ENCODE peak calls at places on chromosomes 11 and 22, in six cellular contexts. M is activated CD8-positive, alpha-beta memory T cell treated with anti-CD3 and anti-CD28 coated beads for 24 hours; B is fibroblast of villous mesenchyme; E is endothelial cell; K is activated effector memory CD4-positive, alpha-beta T cell treated with anti-CD3 and anti-CD28 coated beads, Interleukin-2, amount 50 U/mL, for 16 hours; J is NCI-H2029. X is an unnamed sample.
A peak's percentile ranks its signal among the peaks of the same experiment; 100 is the strongest.

GRCh38 chr11:117477721-117478120 is 150.1 kb downstream of the CEP164 start:
- DNase-seq in E (no peak), M (no peak), K (no peak), J (no peak), B (no peak), X (no peak)

GRCh38 chr11:10742460-10743208 is 8.4 kb upstream of the CTR9 start:
- DNase-seq in E (no peak), B (peak; percentile 91), M (no peak), K (peak; percentile 70), J (no peak), X (no peak)

GRCh38 chr11:60852060-60852638 is 3.6 kb downstream of the PTGDR2 start:
- DNase-seq in M (no peak), B (no peak), E (no peak), K (no peak), J (no peak), X (no peak)

GRCh38 chr11:14262271-14262846 is 96.6 kb downstream of the RRAS2 start:
- DNase-seq in J (no peak), E (no peak), K (no peak), M (no peak), B (no peak), X (no peak)

GRCh38 chr11:86804871-86805415 is 4.6 kb downstream of the PRSS23 start:
- DNase-seq in K (no peak), B (no peak), J (no peak), E (no peak), M (no peak), X (no peak)

GRCh38 chr22:36010913-36011312 is 17.7 kb downstream of the RBFOX2 start:
- DNase-seq in E (no peak), J (no peak), K (no peak), M (no peak), B (peak; percentile 89), X (no peak)

GRCh38 chr11:60528934-60529333 is 13.7 kb downstream of the MS4A13 start:
- DNase-seq in J (no peak), K (no peak), B (no peak), M (no peak), E (no peak), X (no peak)

GRCh38 chr11:61369372-61370348 is 7.5 kb downstream of the TMEM138 start:
- DNase-seq in B (peak; percentile 97), M (no peak), E (no peak), K (no peak), J (no peak), X (no peak)

GRCh38 chr11:95922536-95923440 is 1.1 kb downstream of the MTMR2 start:
- DNase-seq in J (no peak), M (no peak), K (no peak), B (no peak), E (no peak), X (no peak)

GRCh38 chr11:37817727-37818270 is 1219.8 kb upstream of the RAG2 start:
- DNase-seq in E (no peak), K (no peak), J (no peak), M (no peak), B (no peak), X (no peak)

GRCh38 chr11:123241874-123242538 is 47.0 kb upstream of the CLMP start:
- DNase-seq in E (no peak), M (no peak), K (no peak), B (no peak), J (no peak), X (no peak)

GRCh38 chr11:13098067-13098466 is 89.0 kb downstream of the RASSF10 start:
- DNase-seq in J (peak; percentile 68), E (no peak), K (no peak), B (no peak), M (no peak), X (no peak)

GRCh38 chr11:19326499-19326898 is 85.8 kb upstream of the E2F8 start:
- DNase-seq in K (no peak), E (no peak), J (no peak), M (no peak), B (peak; percentile 42), X (no peak)

GRCh38 chr11:991711-992307 is 44.7 kb downstream of the MUC6 start:
- DNase-seq in J (no peak), K (no peak), B (no peak), M (no peak), E (no peak), X (no peak)

GRCh38 chr22:50473855-50474671 is 772 bp downstream of the SBF1 start:
- DNase-seq in M (peak; percentile 72), K (peak; percentile 74), B (peak; percentile 60), E (peak; percentile 48), J (no peak), X (no peak)

GRCh38 chr11:83285771-83286528 is at the start of gene CCDC90B:
- DNase-seq in K (peak; percentile 98), B (peak; percentile 97), J (peak; percentile 95), M (peak; percentile 98), E (peak; percentile 85), X (peak; percentile 91)

GRCh38 chr22:48424661-48425060 is 1403.0 kb downstream of the BRD1 start:
- DNase-seq in M (no peak), E (no peak), K (peak; percentile 41), J (no peak), B (no peak), X (no peak)

GRCh38 chr22:36536717-36537116 is 7.8 kb upstream of the EIF3D start:
- DNase-seq in E (no peak), B (no peak), M (no peak), J (peak; percentile 85), K (no peak), X (no peak)

GRCh38 chr11:15629690-15630321 is 515.1 kb downstream of the INSC start:
- DNase-seq in B (peak; percentile 42), J (peak; percentile 13), K (no peak), M (no peak), E (peak; percentile 56), X (no peak)

GRCh38 chr11:118139578-118139977 is 13.0 kb downstream of the SCN4B start:
- DNase-seq in B (no peak), K (no peak), M (no peak), J (no peak), E (no peak), X (no peak)

GRCh38 chr22:46402505-46402904 is 67.0 kb downstream of the TRMU start:
- DNase-seq in E (no peak), M (no peak), J (no peak), K (no peak), B (no peak), X (no peak)

GRCh38 chr11:75186999-75187398 is 36.1 kb downstream of the SLCO2B1 start:
- DNase-seq in K (no peak), B (no peak), M (no peak), J (no peak), E (no peak), X (no peak)

GRCh38 chr22:48370508-48371325 is 1457.0 kb downstream of the BRD1 start:
- DNase-seq in J (no peak), E (no peak), K (peak; percentile 42), M (no peak), B (no peak), X (peak; percentile 47)

GRCh38 chr11:2198621-2199365 is 27.2 kb upstream of the TH start:
- DNase-seq in B (no peak), K (no peak), E (no peak), M (no peak), J (no peak), X (no peak)

GRCh38 chr11:27241316-27242122 is 121.5 kb downstream of the CCDC34 start:
- DNase-seq in B (peak; percentile 14), J (no peak), M (no peak), E (no peak), K (no peak), X (no peak)

GRCh38 chr11:16924826-16925494 is 89.3 kb downstream of the PLEKHA7 start:
- DNase-seq in J (no peak), M (peak; percentile 59), E (peak; percentile 27), B (peak; percentile 22), K (no peak), X (peak; percentile 78)

GRCh38 chr11:57546869-57547518 is 9.6 kb downstream of the SMTNL1 start:
- DNase-seq in E (no peak), J (no peak), K (no peak), M (no peak), B (peak; percentile 21), X (no peak)

GRCh38 chr22:46110215-46110614 is 40.1 kb upstream of the PPARA start:
- DNase-seq in M (no peak), B (peak; percentile 53), K (no peak), J (no peak), E (no peak), X (no peak)

GRCh38 chr22:43891360-43892182 is at the start of gene PNPLA5:
- DNase-seq in B (no peak), K (peak; percentile 67), M (peak; percentile 62), E (no peak), J (no peak), X (no peak)

GRCh38 chr11:71370895-71371673 is 77.1 kb downstream of the DHCR7 start:
- DNase-seq in B (no peak), M (no peak), E (no peak), J (no peak), K (no peak), X (no peak)

GRCh38 chr11:61489833-61490585 is 18.5 kb upstream of the LRRC10B start:
- DNase-seq in K (no peak), J (peak; percentile 61), E (no peak), B (no peak), M (no peak), X (no peak)

GRCh38 chr11:12762283-12762682 is 88.1 kb downstream of the TEAD1 start:
- DNase-seq in M (no peak), K (no peak), E (no peak), B (peak; percentile 40), J (no peak), X (no peak)

GRCh38 chr22:39622881-39623367 is 52.4 kb downstream of the CACNA1I start:
- DNase-seq in E (peak; percentile 82), K (peak; percentile 88), J (no peak), M (peak; percentile 88), B (peak; percentile 23), X (peak; percentile 83)

GRCh38 chr11:70364745-70365535 is 33.4 kb upstream of the CTTN start:
- DNase-seq in K (peak; percentile 83), E (no peak), M (peak; percentile 86), B (no peak), J (no peak), X (no peak)

GRCh38 chr11:128453444-128454336 is 133.7 kb downstream of the ETS1 start:
- DNase-seq in K (no peak), M (no peak), B (peak; percentile 95), E (no peak), J (peak; percentile 48), X (no peak)

GRCh38 chr22:24186892-24187670 is 5.8 kb downstream of the SUSD2 start:
- DNase-seq in K (no peak), M (no peak), J (no peak), B (no peak), E (no peak), X (peak; percentile 70)

GRCh38 chr22:22944268-22944985 is 56.8 kb downstream of the IGLL5 start:
- DNase-seq in E (peak; percentile 2), M (peak; percentile 41), J (no peak), B (no peak), K (peak; percentile 58), X (peak; percentile 61)

GRCh38 chr11:34631737-34632104 is 10.8 kb downstream of the EHF start:
- DNase-seq in B (no peak), E (no peak), J (peak; percentile 87), M (no peak), K (no peak), X (no peak)

GRCh38 chr11:77173494-77173893 is 45.4 kb downstream of the MYO7A start:
- DNase-seq in J (no peak), B (no peak), E (no peak), M (no peak), K (no peak), X (no peak)

GRCh38 chr11:86069408-86070086 is 663 bp upstream of the PICALM start:
- DNase-seq in B (peak; percentile 88), E (peak; percentile 30), K (no peak), J (peak; percentile 77), M (no peak), X (no peak)

X was measured in type B pancreatic cell.